ENCODE peak calls at places on chromosomes 11 and 22, in ten cellular contexts. K is H54, O is prostate gland, D is heart left ventricle, R is sigmoid colon, N is gastrocnemius medialis, P is uterus, H is GM12892, B is ovary, V is K562. S is an unnamed sample.

GRCh38 chr11:75161506-75161905 is 10.6 kb downstream of the SLCO2B1 start:
- DNase-seq in K (no peak), O (no peak), D (peak), R (no peak), N (no peak), P (no peak), H (no peak), B (no peak), V (no peak), S (no peak)

GRCh38 chr11:13972958-13973357 is 10.4 kb downstream of the SPON1 start:
- DNase-seq in K (no peak), O (no peak), D (no peak), R (no peak), N (no peak), P (no peak), H (no peak), B (no peak), V (no peak), S (no peak)

GRCh38 chr11:19447150-19447566 is 206.4 kb upstream of the E2F8 start:
- DNase-seq in K (no peak), O (no peak), D (no peak), R (no peak), N (no peak), P (no peak), H (no peak), B (no peak), V (no peak), S (no peak)

GRCh38 chr11:45082744-45083543 is 63.5 kb upstream of the PRDM11 start:
- DNase-seq in K (no peak), O (no peak), D (no peak), R (no peak), N (no peak), P (no peak), H (no peak), B (no peak), V (no peak), S (no peak)

GRCh38 chr11:118691926-118692830 is 12.7 kb upstream of the TREH start:
- DNase-seq in K (peak), O (peak), D (peak), R (no peak), N (no peak), P (no peak), H (peak), B (no peak), V (no peak), S (no peak)

GRCh38 chr11:6404341-6405038 is 14.2 kb downstream of the SMPD1 start:
- DNase-seq in K (no peak), O (no peak), D (no peak), R (no peak), N (no peak), P (no peak), H (no peak), B (no peak), V (no peak), S (no peak)

GRCh38 chr11:129955282-129955681 is 47.4 kb downstream of the PRDM10 start:
- DNase-seq in K (no peak), O (no peak), D (no peak), R (no peak), N (no peak), P (no peak), H (no peak), B (no peak), V (no peak), S (no peak)

GRCh38 chr11:46710821-46711269 is 8.2 kb upstream of the F2 start:
- DNase-seq in K (peak), O (no peak), D (no peak), R (peak), N (peak), P (peak), H (no peak), B (peak), V (no peak), S (no peak)

GRCh38 chr11:8814209-8814922 is 96.6 kb upstream of the AKIP1 start:
- DNase-seq in K (peak), O (no peak), D (no peak), R (no peak), N (no peak), P (no peak), H (no peak), B (no peak), V (no peak), S (no peak)

GRCh38 chr11:46339816-46340215 is 7.4 kb upstream of the DGKZ start:
- DNase-seq in K (no peak), O (no peak), D (no peak), R (no peak), N (no peak), P (no peak), H (no peak), B (no peak), V (no peak), S (no peak)

GRCh38 chr11:118757881-118758399 is 33.0 kb downstream of the DDX6 start:
- DNase-seq in K (no peak), O (no peak), D (no peak), R (no peak), N (no peak), P (no peak), H (no peak), B (no peak), V (no peak), S (no peak)

GRCh38 chr22:30279389-30279788 is 9.9 kb downstream of the CASTOR1 start:
- DNase-seq in K (no peak), O (no peak), D (peak), R (no peak), N (peak), P (no peak), H (no peak), B (no peak), V (no peak), S (no peak)

GRCh38 chr11:86116386-86116726 is 47.5 kb upstream of the PICALM start:
- DNase-seq in K (peak), O (no peak), D (no peak), R (no peak), N (no peak), P (no peak), H (peak), B (no peak), V (no peak), S (no peak)

GRCh38 chr11:64848779-64849599 is 4.5 kb upstream of the CDC42BPG start:
- DNase-seq in K (no peak), O (no peak), D (no peak), R (no peak), N (no peak), P (no peak), H (no peak), B (no peak), V (peak), S (no peak)

GRCh38 chr11:64851831-64852337 is 7.4 kb upstream of the CDC42BPG start:
- DNase-seq in K (no peak), O (no peak), D (no peak), R (no peak), N (no peak), P (no peak), H (no peak), B (no peak), V (no peak), S (peak)

GRCh38 chr11:64850979-64851567 is 6.6 kb upstream of the CDC42BPG start:
- DNase-seq in K (no peak), O (no peak), D (no peak), R (no peak), N (no peak), P (no peak), H (peak), B (no peak), V (peak), S (peak)

GRCh38 chr11:64848214-64848778 is 3.8 kb upstream of the CDC42BPG start:
- DNase-seq in K (no peak), O (no peak), D (no peak), R (no peak), N (no peak), P (no peak), H (no peak), B (no peak), V (peak), S (peak)

GRCh38 chr11:64849600-64850356 is 5.3 kb upstream of the CDC42BPG start:
- DNase-seq in K (no peak), O (no peak), D (no peak), R (no peak), N (no peak), P (no peak), H (no peak), B (no peak), V (no peak), S (no peak)
- TF ChIP-seq POLR2A in K (no peak), O (no peak), D (no peak), R (no peak), N (no peak), P (no peak), H (peak), B (no peak), V (no peak), S (no peak)

DNA sequence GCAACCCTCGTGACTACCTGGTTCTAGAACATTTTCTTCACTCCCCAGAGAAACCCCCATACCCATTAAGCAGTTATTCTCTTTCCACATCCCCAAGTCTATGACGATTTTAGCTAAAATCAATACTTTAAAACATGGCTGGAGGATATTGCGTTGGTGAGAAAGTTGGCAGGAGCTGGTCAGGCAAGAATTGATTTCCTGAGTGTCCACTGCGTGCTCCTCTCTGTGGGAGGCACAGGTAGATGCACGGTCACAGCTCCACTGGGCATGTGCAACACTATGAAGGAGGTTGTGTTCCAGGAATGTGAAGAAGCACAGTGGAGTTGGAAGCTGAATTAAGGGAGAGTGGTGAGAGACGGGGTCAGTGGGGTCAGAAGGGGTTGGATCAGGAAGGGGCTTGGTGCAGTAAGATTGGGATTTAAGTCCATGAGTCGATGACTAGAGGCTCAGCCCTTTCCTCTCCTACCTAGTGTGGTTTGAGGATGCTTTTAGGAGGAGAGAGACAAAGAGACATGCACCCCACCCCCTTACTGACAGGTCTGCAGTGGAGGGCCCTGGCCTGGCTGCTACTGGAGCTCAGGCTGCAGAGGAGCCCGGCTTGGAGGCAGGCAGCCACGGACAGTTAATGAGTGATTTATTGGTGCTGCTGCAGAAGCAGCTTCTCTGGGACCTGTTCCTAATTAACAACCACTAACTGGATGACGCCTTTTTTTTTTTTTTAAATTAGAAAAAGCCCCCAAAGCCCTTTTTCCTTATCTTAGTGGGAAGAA is 395.6 kb downstream of the TENM4 start:
- DNase-seq in K (no peak), O (no peak), D (no peak), R (no peak), N (no peak), P (no peak), H (no peak), B (no peak), V (no peak), S (no peak)
- TF ChIP-seq POLR2A in K (no peak), O (no peak), D (no peak), R (no peak), N (no peak), P (no peak), H (no peak), B (no peak), V (no peak), S (no peak)

GRCh38 chr11:68120212-68121066 is 749 bp downstream of the CHKA start:
- DNase-seq in K (peak), O (peak), D (peak), R (peak), N (peak), P (peak), H (no peak), B (peak), V (peak), S (peak)

GRCh38 chr11:68121067-68121899 is at the start of gene CHKA:
- DNase-seq in K (peak), O (peak), D (peak), R (peak), N (peak), P (peak), H (peak), B (peak), V (peak), S (peak)

GRCh38 chr11:68118753-68119448 is 2.3 kb downstream of the CHKA start:
- DNase-seq in K (no peak), O (no peak), D (no peak), R (peak), N (no peak), P (no peak), H (no peak), B (no peak), V (peak), S (peak)

GRCh38 chr11:68125164-68125563 is 4.0 kb upstream of the CHKA start:
- DNase-seq in K (no peak), O (no peak), D (no peak), R (no peak), N (no peak), P (no peak), H (no peak), B (no peak), V (no peak), S (no peak)

GRCh38 chr11:68122936-68123539 is 1.9 kb upstream of the CHKA start:
- DNase-seq in K (no peak), O (no peak), D (no peak), R (no peak), N (peak), P (no peak), H (no peak), B (no peak), V (no peak), S (no peak)
- TF ChIP-seq POLR2A in K (no peak), O (no peak), D (no peak), R (no peak), N (no peak), P (no peak), H (no peak), B (no peak), V (no peak), S (no peak)

GRCh38 chr11:2891291-2891690 is 5.7 kb upstream of the CDKN1C start:
- DNase-seq in K (no peak), O (no peak), D (no peak), R (no peak), N (no peak), P (no peak), H (no peak), B (peak), V (peak), S (no peak)

GRCh38 chr11:2891901-2892214 is 6.3 kb upstream of the CDKN1C start:
- DNase-seq in K (no peak), O (no peak), D (peak), R (no peak), N (no peak), P (peak), H (no peak), B (peak), V (no peak), S (no peak)

GRCh38 chr11:2893021-2893528 is 7.5 kb upstream of the CDKN1C start:
- DNase-seq in K (no peak), O (no peak), D (no peak), R (no peak), N (no peak), P (no peak), H (no peak), B (no peak), V (no peak), S (no peak)

GRCh38 chr11:2893935-2894334 is 8.4 kb upstream of the CDKN1C start:
- DNase-seq in K (no peak), O (no peak), D (no peak), R (no peak), N (no peak), P (no peak), H (no peak), B (no peak), V (no peak), S (no peak)

DNA sequence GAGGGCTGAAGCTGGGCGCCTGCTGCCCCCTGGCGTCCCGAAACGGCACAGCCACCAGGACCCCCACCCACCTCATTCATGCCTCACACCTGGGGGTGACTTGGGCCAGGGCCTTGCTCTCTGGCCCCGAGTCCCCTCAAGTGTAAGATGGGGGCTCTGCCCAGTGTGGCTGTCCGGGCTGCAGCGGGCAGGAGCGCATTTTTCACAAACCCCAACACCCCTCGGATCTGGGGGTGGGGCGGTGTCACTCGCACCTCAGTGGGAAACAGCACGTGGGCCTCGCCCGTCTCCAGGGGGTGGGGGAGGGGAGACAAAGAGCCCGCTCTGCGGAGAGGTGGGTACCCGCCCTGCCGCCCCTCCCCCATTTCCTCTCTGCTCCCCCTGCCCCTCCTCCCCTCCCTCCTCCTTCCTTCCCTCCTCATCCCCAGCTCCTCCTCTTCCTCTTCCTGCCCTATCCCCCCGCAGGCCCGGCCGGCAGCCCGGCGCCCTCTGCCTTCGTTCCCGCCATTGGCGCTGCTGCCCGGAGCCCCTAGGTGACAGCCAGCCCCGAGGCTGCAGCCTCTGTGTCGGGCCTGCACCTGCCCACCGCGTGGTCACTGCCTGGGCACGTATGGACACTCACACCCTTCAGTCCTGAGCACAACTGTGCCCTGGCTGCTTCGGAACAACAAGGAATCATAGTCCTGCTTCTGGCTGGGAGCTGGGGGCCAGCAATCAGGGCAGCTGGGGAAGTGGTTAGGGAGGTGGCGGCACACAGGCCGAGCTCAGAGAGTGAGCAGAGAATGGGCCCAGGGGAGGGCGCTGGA is 6.8 kb upstream of the CDKN1C start:
- DNase-seq in K (peak), O (no peak), D (peak), R (peak), N (no peak), P (peak), H (peak), B (peak), V (peak), S (peak)
- TF ChIP-seq POLR2A in K (peak), O (peak), D (no peak), R (no peak), N (no peak), P (no peak), H (no peak), B (no peak), V (peak), S (no peak)

GRCh38 chr11:77039491-77040400 is 5.5 kb downstream of the B3GNT6 start:
- DNase-seq in K (no peak), O (no peak), D (no peak), R (peak), N (no peak), P (no peak), H (no peak), B (no peak), V (no peak), S (peak)

GRCh38 chr11:77040889-77041288 is 6.7 kb downstream of the B3GNT6 start:
- DNase-seq in K (no peak), O (no peak), D (no peak), R (peak), N (no peak), P (no peak), H (no peak), B (no peak), V (no peak), S (no peak)

GRCh38 chr11:77040401-77040777 is 6.2 kb downstream of the B3GNT6 start:
- DNase-seq in K (no peak), O (no peak), D (no peak), R (peak), N (no peak), P (no peak), H (no peak), B (no peak), V (no peak), S (no peak)

GRCh38 chr11:77044356-77044755 is 10.2 kb downstream of the B3GNT6 start:
- DNase-seq in K (no peak), O (no peak), D (no peak), R (no peak), N (no peak), P (no peak), H (no peak), B (no peak), V (no peak), S (no peak)

DNA sequence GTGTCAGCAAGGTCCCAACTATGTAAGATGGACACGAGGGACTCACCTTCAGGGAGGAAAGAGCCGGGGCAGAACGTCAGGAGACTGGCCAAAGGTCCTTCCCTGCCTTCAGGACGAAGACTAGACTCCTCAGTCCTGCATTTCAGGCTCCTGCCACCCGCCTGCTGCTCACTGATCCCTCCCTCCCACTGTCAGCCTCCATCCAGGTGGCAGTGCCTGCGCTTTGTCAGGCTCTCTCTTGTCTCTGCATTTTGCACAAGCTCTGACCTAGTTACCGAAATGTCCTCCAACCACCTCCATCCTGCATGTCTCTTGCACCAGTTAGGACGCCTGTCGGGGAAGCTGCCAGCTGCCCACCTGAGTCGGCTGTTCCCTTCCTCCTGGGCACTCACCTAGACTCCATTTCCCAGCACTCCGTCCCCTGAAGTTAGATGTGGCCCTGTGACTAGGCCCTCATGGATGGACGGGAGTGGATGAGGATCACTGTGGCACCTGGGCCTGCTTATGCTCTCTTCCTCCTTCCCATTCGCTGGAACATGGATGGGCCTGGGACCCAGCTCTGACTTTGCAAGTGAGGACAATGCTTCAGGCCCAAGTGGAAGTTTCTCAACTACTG is 8.0 kb downstream of the B3GNT6 start:
- DNase-seq in K (no peak), O (no peak), D (no peak), R (peak), N (no peak), P (no peak), H (no peak), B (no peak), V (no peak), S (no peak)
- TF ChIP-seq POLR2A in K (no peak), O (no peak), D (no peak), R (no peak), N (no peak), P (no peak), H (no peak), B (no peak), V (no peak), S (no peak)

DNA sequence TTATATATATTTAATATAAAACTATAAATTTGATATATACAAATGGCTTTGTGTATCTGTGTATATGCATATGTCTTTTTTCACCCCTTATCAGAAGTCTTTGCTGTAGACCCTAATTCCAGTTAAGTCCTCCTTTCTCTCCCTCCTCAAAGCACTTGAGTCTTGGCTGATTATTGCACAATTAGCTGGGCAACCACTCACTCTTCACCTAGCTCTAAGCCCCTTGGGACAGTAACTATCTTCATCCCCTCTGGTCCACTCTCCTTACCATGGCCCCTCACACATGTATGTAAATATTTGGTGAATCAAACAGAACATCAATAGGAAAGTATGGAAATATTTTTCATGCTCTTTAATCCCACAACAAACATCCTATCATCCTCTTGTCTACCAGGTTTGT is 909 bp upstream of the OR5B21 start:
- DNase-seq in K (no peak), O (no peak), D (no peak), R (no peak), N (no peak), P (no peak), H (no peak), B (no peak), V (no peak), S (no peak)
- TF ChIP-seq POLR2A in K (no peak), O (no peak), D (no peak), R (no peak), N (no peak), P (no peak), H (no peak), B (no peak), V (no peak), S (no peak)

GRCh38 chr11:56909080-56909479 is 79.6 kb upstream of the OR5AK2 start:
- DNase-seq in K (no peak), O (no peak), D (no peak), R (no peak), N (no peak), P (no peak), H (no peak), B (no peak), V (no peak), S (no peak)
- TF ChIP-seq POLR2A in K (no peak), O (no peak), D (no peak), R (no peak), N (no peak), P (no peak), H (no peak), B (no peak), V (no peak), S (no peak)

GRCh38 chr11:704799-705645 is 1.0 kb upstream of the EPS8L2 start:
- DNase-seq in K (no peak), O (peak), D (peak), R (peak), N (peak), P (peak), H (no peak), B (peak), V (no peak), S (no peak)
- TF ChIP-seq POLR2A in K (no peak), O (peak), D (no peak), R (no peak), N (no peak), P (peak), H (peak), B (no peak), V (no peak), S (no peak)

S was measured in erythroblast.